ENCODE peak calls at places on chromosomes 16 and 17, in five cellular contexts. I is esophagus squamous epithelium, O is stomach, B is GM12878, V is endodermal cell. A is an unnamed sample.

GRCh38 chr17:35345926-35346771 is 27.3 kb downstream of the SLFN11 start:
- DNase-seq in B (no peak), V (peak; percentile 80), I (no peak), O (peak; percentile 30), A (peak; percentile 12)

GRCh38 chr17:49952209-49952911 is 16.6 kb upstream of the DLX4 start:
- DNase-seq in I (no peak), O (peak; percentile 88), B (no peak), V (peak; percentile 99), A (peak; percentile 25)

GRCh38 chr16:13779676-13780075 is 140.3 kb upstream of the ERCC4 start:
- DNase-seq in V (no peak), I (no peak), B (no peak), O (no peak), A (no peak)

GRCh38 chr17:16374129-16374528 is 6.8 kb upstream of the UBB start:
- DNase-seq in O (no peak), I (no peak), V (no peak), B (no peak), A (peak; percentile 31)

GRCh38 chr17:44105483-44105882 is 18.0 kb downstream of the HDAC5 start:
- DNase-seq in O (no peak), I (no peak), V (peak; percentile 62), B (no peak), A (no peak)

GRCh38 chr17:60098578-60098977 is 19.9 kb upstream of the HEATR6 start:
- DNase-seq in O (no peak), B (no peak), I (no peak), V (no peak), A (no peak)

GRCh38 chr17:31686495-31686894 is 172.5 kb downstream of the COPRS start:
- DNase-seq in B (no peak), I (no peak), V (peak; percentile 37), O (no peak), A (no peak)

GRCh38 chr17:46063239-46063638 is 64.2 kb downstream of the STH start:
- DNase-seq in O (no peak), I (no peak), V (no peak), B (no peak), A (no peak)

DNA sequence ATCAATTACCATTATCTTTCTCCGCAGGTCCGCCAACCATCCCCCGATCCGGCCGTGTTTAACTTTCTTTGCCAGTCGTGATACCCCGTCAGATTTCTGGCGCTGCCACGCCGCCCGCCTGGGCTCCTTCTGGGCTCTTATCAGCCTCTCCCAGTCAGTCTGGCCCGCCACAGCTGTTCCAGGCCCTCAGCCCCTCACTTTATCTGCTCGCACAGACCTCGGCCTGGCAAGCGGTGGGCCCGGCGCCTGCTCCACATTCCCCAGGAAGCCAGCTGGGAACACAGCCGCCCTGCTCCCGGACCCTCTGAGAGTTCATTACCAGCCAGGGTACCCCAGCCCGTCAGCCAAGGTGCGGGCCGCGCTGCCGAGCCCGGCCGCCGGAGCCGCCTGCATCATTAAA is 157.5 kb downstream of the ZNF423 start:
- DNase-seq in O (no peak), V (peak; percentile 79), B (no peak), I (no peak), A (no peak)
- H3K4me3 ChIP-seq in O (no peak overlapping the region), V (no peak overlapping the region), B (no peak overlapping the region), I (no peak overlapping the region), A (peak overlapping the region; percentile 67)

DNA sequence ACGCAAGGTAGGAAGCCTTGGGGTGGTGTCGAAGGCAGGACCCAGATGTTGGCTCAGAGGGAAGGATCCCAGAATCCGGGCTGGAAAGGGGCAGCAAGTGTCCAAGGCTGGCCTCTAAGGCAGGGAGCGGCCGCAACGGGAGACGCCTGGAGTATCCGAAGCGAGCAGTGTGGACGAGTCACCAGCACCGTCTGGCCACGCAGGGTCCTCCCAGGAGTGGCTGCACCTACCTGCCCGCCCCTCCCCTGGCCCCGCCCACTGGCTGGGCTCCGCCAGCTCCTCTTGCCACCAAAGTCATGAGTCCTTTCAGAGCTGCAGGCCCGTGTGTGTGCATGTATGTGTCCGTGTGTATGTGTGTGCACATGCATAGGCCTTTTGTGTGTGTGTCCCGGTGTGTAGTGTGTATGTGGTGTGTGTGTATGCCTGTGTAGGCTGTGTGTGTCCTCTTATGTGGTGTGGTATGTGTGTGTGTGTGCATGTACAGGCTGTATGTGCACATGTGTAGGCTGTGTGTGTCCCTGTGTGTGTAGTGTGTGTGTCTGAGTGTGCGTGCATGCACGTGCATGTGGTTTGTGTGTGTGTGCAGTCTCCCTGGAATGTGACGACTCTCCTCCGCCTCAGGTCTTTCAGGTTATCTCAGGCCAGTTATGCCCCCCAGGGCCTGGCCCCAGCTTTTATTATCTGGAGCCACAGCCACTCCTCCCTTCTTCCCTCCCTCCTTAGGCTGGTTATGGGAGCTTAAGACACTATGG is at the start of gene PRSS8:
- DNase-seq in O (peak; percentile 96), V (peak; percentile 89), B (no peak), I (no peak), A (no peak)
- H3K27ac ChIP-seq in O (peak within 1 kb of the TSS; percentile 91), V (peak within 1 kb of the TSS; percentile 60), B (no peak within 1 kb of the TSS), I (peak within 1 kb of the TSS; percentile 96), A (no peak within 1 kb of the TSS)

GRCh38 chr16:69118468-69118867 is 13.0 kb downstream of the HAS3 start:
- DNase-seq in B (no peak), I (no peak), O (no peak), V (no peak), A (no peak)
- H3K4me3 ChIP-seq in B (no peak overlapping the region), I (no peak overlapping the region), O (no peak overlapping the region), V (no peak overlapping the region), A (no peak overlapping the region)

GRCh38 chr16:8798535-8799157 is 1.0 kb downstream of the PMM2 start:
- DNase-seq in I (no peak), O (no peak), B (no peak), V (no peak), A (no peak)
- H3K27ac ChIP-seq in I (peak overlapping the region; percentile 92), O (peak overlapping the region; percentile 90), B (peak overlapping the region; percentile 84), V (no peak overlapping the region), A (peak overlapping the region; percentile 5)

GRCh38 chr17:81388612-81389367 is 6.5 kb upstream of the BAHCC1 start:
- DNase-seq in B (no peak), O (no peak), I (no peak), V (peak; percentile 83), A (no peak)
- H3K4me3 ChIP-seq in B (no peak overlapping the region), O (no peak overlapping the region), I (no peak overlapping the region), V (no peak overlapping the region), A (no peak overlapping the region)

GRCh38 chr17:66956941-66957340 is 7.6 kb upstream of the CACNG4 start:
- DNase-seq in O (no peak), V (no peak), B (no peak), I (no peak), A (no peak)

GRCh38 chr17:66954632-66955031 is 9.9 kb upstream of the CACNG4 start:
- DNase-seq in O (no peak), V (no peak), B (no peak), I (no peak), A (no peak)

GRCh38 chr17:66957343-66957742 is 7.2 kb upstream of the CACNG4 start:
- DNase-seq in V (no peak), B (no peak), O (no peak), I (no peak), A (no peak)

GRCh38 chr17:66953661-66954060 is 10.8 kb upstream of the CACNG4 start:
- DNase-seq in V (no peak), B (no peak), O (no peak), I (no peak), A (no peak)

GRCh38 chr17:66955821-66956220 is 8.7 kb upstream of the CACNG4 start:
- DNase-seq in O (no peak), I (no peak), V (no peak), B (no peak), A (no peak)
- H3K27ac ChIP-seq in O (no peak overlapping the region), I (no peak overlapping the region), V (no peak overlapping the region), B (no peak overlapping the region), A (no peak overlapping the region)

A was measured in thoracic aorta.